ENCODE peak calls at places on chromosomes 11 and 22, in four cellular contexts. One of them, this sample, is unnamed. For H3K4me1, the result is how much of the 10 kb centered on the place peaks cover.

GRCh38 chr11:84313830-84314359 is 1027.7 kb upstream of the CCDC90B start:
- DNase-seq in transverse colon: no peak
- DNase-seq in K562: no peak
- DNase-seq in ovary: no peak
- DNase-seq in this sample: no peak

GRCh38 chr11:81237139-81237538 is 1496.5 kb downstream of the FAM181B start:
- DNase-seq in transverse colon: no peak
- DNase-seq in K562: no peak
- DNase-seq in ovary: no peak
- DNase-seq in this sample: no peak

GRCh38 chr11:19595499-19595839 is 117.2 kb upstream of the NAV2 start:
- DNase-seq in transverse colon: no peak
- DNase-seq in K562: no peak
- DNase-seq in ovary: no peak
- DNase-seq in this sample: no peak

GRCh38 chr22:26416670-26417270 is 12.3 kb upstream of the ASPHD2 start:
- DNase-seq in transverse colon: no peak
- DNase-seq in K562: no peak
- DNase-seq in ovary: no peak
- DNase-seq in this sample: no peak

GRCh38 chr11:33687733-33688479 is 12.7 kb downstream of the C11orf91 start:
- DNase-seq in transverse colon: no peak
- DNase-seq in K562: peak
- DNase-seq in ovary: peak
- DNase-seq in this sample: peak

GRCh38 chr22:23675502-23676415 is 15.1 kb upstream of the RGL4 start:
- DNase-seq in transverse colon: peak
- DNase-seq in K562: no peak
- DNase-seq in ovary: no peak
- DNase-seq in this sample: no peak

GRCh38 chr11:107988397-107989158 is 20.1 kb upstream of the CUL5 start:
- DNase-seq in transverse colon: no peak
- DNase-seq in K562: no peak
- DNase-seq in ovary: no peak
- DNase-seq in this sample: no peak

GRCh38 chr22:20591660-20592310 is 84.4 kb downstream of the MED15 start:
- DNase-seq in transverse colon: no peak
- DNase-seq in K562: peak
- DNase-seq in ovary: no peak
- DNase-seq in this sample: no peak

GRCh38 chr22:50622723-50623327 is 5.1 kb downstream of the ARSA start:
- DNase-seq in transverse colon: peak
- DNase-seq in K562: no peak
- DNase-seq in ovary: no peak
- DNase-seq in this sample: no peak

GRCh38 chr11:117017456-117017855 is 80.8 kb downstream of the SIK3 start:
- DNase-seq in transverse colon: no peak
- DNase-seq in K562: no peak
- DNase-seq in ovary: no peak
- DNase-seq in this sample: no peak

GRCh38 chr11:62554377-62554776 is 7.8 kb upstream of the AHNAK start:
- DNase-seq in transverse colon: no peak
- DNase-seq in K562: no peak
- DNase-seq in ovary: no peak
- DNase-seq in this sample: no peak

GRCh38 chr22:22720724-22721261 is 76.4 kb downstream of the GGTLC2 start:
- DNase-seq in transverse colon: peak
- DNase-seq in K562: no peak
- DNase-seq in ovary: no peak
- DNase-seq in this sample: no peak

GRCh38 chr22:22959147-22959827 is 71.7 kb downstream of the IGLL5 start:
- DNase-seq in transverse colon: peak
- DNase-seq in K562: peak
- DNase-seq in ovary: peak
- DNase-seq in this sample: peak

GRCh38 chr11:69344570-69345145 is 50.7 kb downstream of the MYEOV start:
- DNase-seq in transverse colon: no peak
- DNase-seq in K562: no peak
- DNase-seq in ovary: no peak
- DNase-seq in this sample: no peak

GRCh38 chr11:42296910-42297309 is 837.5 kb upstream of the LRRC4C start:
- DNase-seq in transverse colon: no peak
- DNase-seq in K562: no peak
- DNase-seq in ovary: no peak
- DNase-seq in this sample: no peak
- TF ChIP-seq POLR2A in transverse colon: no peak
- TF ChIP-seq POLR2A in K562: no peak
- TF ChIP-seq POLR2A in ovary: no peak
- TF ChIP-seq POLR2A in this sample: no peak

DNA sequence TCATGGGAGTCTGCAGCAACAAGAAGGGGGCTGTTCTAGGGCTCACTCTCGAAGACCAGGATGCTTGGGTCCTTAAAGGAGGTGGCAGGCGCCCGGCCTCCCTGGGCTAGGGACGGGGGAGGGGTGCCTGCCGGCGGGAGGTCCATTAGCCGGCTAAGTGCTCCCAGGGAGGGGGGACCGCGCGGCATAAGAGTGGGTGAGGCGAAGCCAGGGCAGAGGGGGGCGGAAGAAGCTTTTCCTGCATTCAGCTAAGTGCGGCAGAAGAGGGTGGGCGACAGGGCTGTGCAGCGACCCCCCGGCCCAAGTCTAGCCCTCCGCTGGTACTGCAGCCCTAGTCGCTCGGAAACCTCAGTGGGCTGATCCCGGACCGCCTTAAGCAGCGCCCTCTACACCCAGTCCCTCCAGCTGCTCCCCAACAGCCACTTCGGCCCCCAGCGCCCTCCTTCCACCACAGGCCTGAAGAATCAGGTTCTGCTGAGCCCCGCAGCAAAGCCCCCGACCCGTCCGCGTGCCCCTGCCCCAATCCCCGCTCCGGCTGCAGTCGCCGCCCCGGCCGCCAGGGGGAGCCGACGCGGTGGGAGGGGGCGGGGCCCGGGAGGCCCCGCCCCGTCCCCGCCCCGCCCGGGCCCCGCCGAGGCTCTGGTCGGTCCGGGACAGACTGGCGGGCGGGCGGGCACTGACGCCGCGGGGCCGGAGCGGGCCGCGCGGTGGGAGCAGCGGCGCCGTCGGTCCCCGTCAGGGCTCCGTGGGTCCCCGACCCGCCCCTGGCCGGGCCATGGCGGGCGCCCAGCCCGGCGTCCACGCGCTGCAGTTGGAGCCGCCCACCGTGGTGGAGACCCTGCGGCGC is at the start of gene PLCB3:
- DNase-seq in transverse colon: peak
- DNase-seq in K562: peak
- DNase-seq in ovary: no peak
- DNase-seq in this sample: peak
- H3K4me1 ChIP-seq in transverse colon: under half
- H3K4me1 ChIP-seq in K562: half or more
- H3K4me1 ChIP-seq in ovary: under half
- H3K4me1 ChIP-seq in this sample: under half

DNA sequence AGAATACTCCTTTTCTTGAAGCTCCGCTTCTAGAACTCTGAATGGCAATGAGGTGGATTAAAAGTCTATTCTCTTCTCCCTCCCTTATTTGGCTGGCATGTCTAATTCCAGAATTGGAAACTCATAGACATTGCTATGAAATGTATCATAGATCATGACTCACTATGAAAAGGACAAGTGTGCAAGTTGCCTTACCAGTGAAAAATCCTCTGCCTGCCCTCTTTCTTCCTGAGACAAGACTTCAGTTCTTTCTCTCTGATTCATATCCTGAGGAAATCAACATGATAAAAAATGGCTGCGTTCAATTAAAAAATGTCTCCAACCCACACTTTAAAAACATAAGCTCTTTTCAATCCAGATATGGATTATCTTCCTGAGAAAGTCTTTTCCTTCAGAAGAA is 73.2 kb upstream of the BLID start:
- DNase-seq in transverse colon: no peak
- DNase-seq in K562: no peak
- DNase-seq in ovary: no peak
- DNase-seq in this sample: no peak
- TF ChIP-seq POLR2A in transverse colon: no peak
- TF ChIP-seq POLR2A in K562: no peak
- TF ChIP-seq POLR2A in ovary: no peak
- TF ChIP-seq POLR2A in this sample: no peak

GRCh38 chr11:119026970-119027369 is 3.7 kb downstream of the SLC37A4 start:
- DNase-seq in transverse colon: no peak
- DNase-seq in K562: no peak
- DNase-seq in ovary: no peak
- DNase-seq in this sample: no peak

GRCh38 chr11:119027561-119028345 is 2.9 kb downstream of the SLC37A4 start:
- DNase-seq in transverse colon: no peak
- DNase-seq in K562: no peak
- DNase-seq in ovary: no peak
- DNase-seq in this sample: no peak

GRCh38 chr11:119025099-119025473 is 5.6 kb downstream of the SLC37A4 start:
- DNase-seq in transverse colon: no peak
- DNase-seq in K562: no peak
- DNase-seq in ovary: no peak
- DNase-seq in this sample: no peak

GRCh38 chr11:119024430-119025098 is 6.0 kb downstream of the TRAPPC4 start:
- DNase-seq in transverse colon: no peak
- DNase-seq in K562: no peak
- DNase-seq in ovary: no peak
- DNase-seq in this sample: no peak

DNA sequence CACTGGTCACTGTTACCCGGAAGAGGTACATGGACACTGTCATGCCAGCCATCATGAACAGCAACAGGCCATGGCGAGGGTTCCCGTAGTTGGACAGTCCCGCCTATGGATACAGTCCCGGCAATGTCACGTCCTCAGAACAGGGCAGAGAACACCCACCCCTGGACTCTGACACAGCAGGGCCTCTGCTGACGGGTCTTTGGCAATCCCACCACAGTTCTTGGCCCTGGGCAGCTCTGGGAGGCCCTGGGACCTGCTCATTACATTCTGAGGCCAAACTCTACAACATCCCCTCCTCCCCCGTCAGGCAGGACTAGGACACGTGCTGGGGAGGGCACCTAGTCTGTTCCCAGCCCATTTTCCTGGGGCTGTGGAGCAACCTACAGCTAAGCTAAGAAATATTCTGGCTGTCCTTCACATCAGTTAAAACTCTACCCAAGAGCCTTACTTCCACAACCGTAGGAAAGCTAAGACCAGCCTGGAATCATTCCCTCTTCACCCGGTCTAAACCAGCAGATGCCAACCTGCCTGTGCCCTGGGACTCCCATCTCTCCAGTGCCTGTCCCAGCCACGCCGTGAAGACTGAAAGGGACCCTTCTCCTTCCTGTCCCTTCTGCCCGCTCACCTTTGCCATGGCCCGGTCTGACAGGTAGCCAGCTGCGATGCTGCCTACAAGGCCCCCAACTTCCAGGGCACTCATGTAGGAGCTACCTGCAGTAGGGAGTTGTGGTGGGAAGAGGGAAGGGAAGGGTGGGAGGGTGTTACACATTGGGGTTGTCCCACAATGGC is 4.5 kb downstream of the SLC37A4 start:
- DNase-seq in transverse colon: no peak
- DNase-seq in K562: no peak
- DNase-seq in ovary: no peak
- DNase-seq in this sample: no peak
- H3K4me1 ChIP-seq in transverse colon: under half
- H3K4me1 ChIP-seq in K562: half or more
- H3K4me1 ChIP-seq in ovary: under half
- H3K4me1 ChIP-seq in this sample: under half

GRCh38 chr11:1916986-1917522 is 2.4 kb upstream of the TNNT3 start:
- DNase-seq in transverse colon: no peak
- DNase-seq in K562: no peak
- DNase-seq in ovary: no peak
- DNase-seq in this sample: peak
- TF ChIP-seq POLR2A in transverse colon: no peak
- TF ChIP-seq POLR2A in K562: no peak
- TF ChIP-seq POLR2A in ovary: no peak
- TF ChIP-seq POLR2A in this sample: no peak

DNA sequence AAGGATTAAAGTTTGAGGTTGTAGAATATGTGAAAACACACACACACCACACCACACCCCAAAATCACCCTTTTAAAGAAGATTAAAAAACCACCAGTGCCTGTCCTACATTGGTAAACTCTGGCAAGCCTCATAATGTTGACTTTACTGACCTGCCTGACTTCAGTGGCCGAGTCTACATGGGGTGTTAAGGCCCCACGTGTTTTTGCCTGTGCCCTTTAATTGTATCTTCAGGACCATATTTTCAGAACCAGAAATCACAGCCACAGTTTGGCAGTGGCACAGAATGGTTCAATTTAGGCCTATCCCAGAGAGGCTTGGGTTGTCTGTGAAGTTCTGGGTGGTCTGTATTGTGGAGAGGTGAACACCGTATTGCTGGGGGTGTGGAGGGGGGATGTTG is 33.4 kb downstream of the ZBTB16 start:
- DNase-seq in transverse colon: no peak
- DNase-seq in K562: no peak
- DNase-seq in ovary: no peak
- DNase-seq in this sample: no peak
- H3K4me1 ChIP-seq in transverse colon: under half
- H3K4me1 ChIP-seq in K562: under half
- H3K4me1 ChIP-seq in ovary: under half
- H3K4me1 ChIP-seq in this sample: under half

GRCh38 chr22:38863531-38864131 is 8.4 kb downstream of the CBX6 start:
- DNase-seq in transverse colon: no peak
- DNase-seq in K562: no peak
- DNase-seq in ovary: peak
- DNase-seq in this sample: no peak
- TF ChIP-seq POLR2A in transverse colon: no peak
- TF ChIP-seq POLR2A in K562: no peak
- TF ChIP-seq POLR2A in ovary: no peak
- TF ChIP-seq POLR2A in this sample: no peak

GRCh38 chr22:49483946-49484345 is 343.7 kb downstream of the BRD1 start:
- DNase-seq in transverse colon: no peak
- DNase-seq in K562: no peak
- DNase-seq in ovary: no peak
- DNase-seq in this sample: no peak
- H3K4me1 ChIP-seq in transverse colon: under half
- H3K4me1 ChIP-seq in K562: under half
- H3K4me1 ChIP-seq in ovary: under half
- H3K4me1 ChIP-seq in this sample: under half

DNA sequence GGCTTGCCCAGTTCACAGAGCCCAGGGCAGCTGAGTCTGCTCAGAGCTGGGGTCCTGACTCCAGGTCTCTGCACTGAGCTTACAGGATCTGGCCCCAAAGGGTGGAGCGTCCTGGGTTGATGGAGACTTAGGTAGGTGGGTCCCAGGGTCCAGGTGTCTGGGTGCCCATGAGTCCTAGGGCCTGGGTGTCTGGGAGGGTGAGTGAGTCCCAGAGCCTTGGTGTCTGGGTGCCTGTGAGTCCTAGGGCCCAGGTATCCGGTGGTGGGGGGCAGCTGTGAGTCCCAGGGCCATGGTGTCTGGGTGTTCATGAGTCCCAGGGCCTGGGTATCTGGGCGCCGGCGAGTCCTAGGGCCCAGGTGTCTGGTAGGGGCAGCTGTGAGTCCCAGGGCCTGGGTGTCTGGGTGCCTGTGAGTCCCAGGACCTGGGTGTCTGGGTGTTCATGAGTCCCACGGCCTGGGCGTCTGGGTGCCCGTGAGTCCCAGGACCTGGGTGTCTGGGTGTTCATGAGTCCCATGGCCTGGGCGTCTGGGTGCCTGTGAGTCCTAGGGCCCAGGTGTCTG is 1505.6 kb downstream of the BRD1 start:
- DNase-seq in transverse colon: no peak
- DNase-seq in K562: no peak
- DNase-seq in ovary: no peak
- DNase-seq in this sample: no peak
- TF ChIP-seq POLR2A in transverse colon: no peak
- TF ChIP-seq POLR2A in K562: no peak
- TF ChIP-seq POLR2A in ovary: no peak
- TF ChIP-seq POLR2A in this sample: no peak

GRCh38 chr22:42700355-42700754 is 20.3 kb downstream of the A4GALT start:
- DNase-seq in transverse colon: no peak
- DNase-seq in K562: no peak
- DNase-seq in ovary: no peak
- DNase-seq in this sample: no peak
- H3K4me1 ChIP-seq in transverse colon: under half
- H3K4me1 ChIP-seq in K562: under half
- H3K4me1 ChIP-seq in ovary: under half
- H3K4me1 ChIP-seq in this sample: under half